ENCODE peak calls at places on chromosomes 13 and 19, in five cellular contexts. C is neural progenitor cell, L is A172, Q is WTC11, M is cardiac fibroblast. N is an unnamed sample.

GRCh38 chr13:83449666-83450395 is 432.4 kb downstream of the SLITRK1 start:
- DNase-seq in C (peak), L (peak), M (peak), Q (no peak), N (no peak)

GRCh38 chr13:43087960-43088580 is 64.7 kb downstream of the DNAJC15 start:
- DNase-seq in C (no peak), L (no peak), M (peak), Q (no peak), N (no peak)

GRCh38 chr19:17883627-17884413 is 12.1 kb downstream of the SLC5A5 start:
- DNase-seq in L (no peak), M (no peak), C (no peak), Q (no peak), N (no peak)

GRCh38 chr13:35926859-35927530 is 204.2 kb downstream of the DCLK1 start:
- DNase-seq in L (peak), C (no peak), Q (no peak), M (peak), N (no peak)

GRCh38 chr13:102983496-102983895 is 82.7 kb downstream of the SLC10A2 start:
- DNase-seq in C (no peak), Q (no peak), M (peak), L (no peak), N (no peak)

GRCh38 chr13:89900104-89900760 is 1447.3 kb upstream of the MIR17HG start:
- DNase-seq in L (no peak), C (no peak), Q (no peak), M (peak), N (no peak)

GRCh38 chr19:37991841-37992248 is 84.8 kb downstream of the SIPA1L3 start:
- DNase-seq in Q (no peak), M (no peak), L (peak), C (no peak), N (no peak)

GRCh38 chr19:17762505-17763229 is 11.4 kb downstream of the FCHO1 start:
- DNase-seq in Q (peak), M (peak), L (peak), C (peak), N (peak)

GRCh38 chr19:8610041-8610927 is at the start of gene ADAMTS10:
- DNase-seq in C (peak), Q (peak), M (peak), L (no peak), N (no peak)

GRCh38 chr13:102933076-102933922 is 87.5 kb downstream of the ERCC5 start:
- DNase-seq in M (no peak), Q (no peak), L (no peak), C (no peak), N (no peak)

GRCh38 chr19:47099576-47100050 is 14.0 kb downstream of the ZC3H4 start:
- DNase-seq in C (peak), M (no peak), L (no peak), Q (no peak), N (no peak)

GRCh38 chr13:73938375-73939070 is 195.7 kb downstream of the KLF12 start:
- DNase-seq in Q (no peak), C (no peak), M (peak), L (peak), N (no peak)

GRCh38 chr19:41114132-41114531 is at the start of gene CYP2F1:
- DNase-seq in C (no peak), L (no peak), Q (no peak), M (no peak), N (no peak)

GRCh38 chr19:12841094-12841493 is 2.8 kb downstream of the MAST1 start:
- DNase-seq in Q (peak), L (no peak), M (peak), C (peak), N (no peak)

GRCh38 chr19:3932931-3933810 is at the start of gene NMRK2:
- DNase-seq in Q (peak), L (no peak), C (peak), M (no peak), N (no peak)

GRCh38 chr19:46081928-46082727 is 41.3 kb upstream of the IGFL4 start:
- DNase-seq in M (peak), Q (no peak), C (peak), L (peak), N (peak)

GRCh38 chr19:18777156-18777724 is 13.9 kb downstream of the COMP start:
- DNase-seq in Q (no peak), C (peak), L (no peak), M (no peak), N (no peak)

GRCh38 chr13:38693168-38693567 is 6.3 kb downstream of the FREM2 start:
- DNase-seq in M (no peak), C (no peak), L (no peak), Q (no peak), N (no peak)

GRCh38 chr19:13098291-13099072 is 4.2 kb downstream of the LYL1 start:
- DNase-seq in M (peak), C (peak), Q (no peak), L (no peak), N (peak)

GRCh38 chr19:1650627-1651009 is 1.8 kb downstream of the TCF3 start:
- DNase-seq in Q (peak), L (no peak), M (peak), C (peak), N (no peak)

GRCh38 chr19:33473644-33474305 is 47.8 kb downstream of the PEPD start:
- DNase-seq in Q (no peak), C (no peak), L (peak), M (peak), N (no peak)

GRCh38 chr13:78168981-78169380 is 250.3 kb upstream of the EDNRB start:
- DNase-seq in Q (no peak), C (no peak), L (no peak), M (no peak), N (no peak)

GRCh38 chr19:28633223-28634030 is 579.5 kb downstream of the UQCRFS1 start:
- DNase-seq in Q (peak), M (peak), L (peak), C (peak), N (peak)

GRCh38 chr19:41310031-41310831 is at the start of gene CCDC97:
- DNase-seq in C (peak), M (peak), Q (peak), L (peak), N (peak)

GRCh38 chr13:38283346-38283745 is 66.3 kb upstream of the UFM1 start:
- DNase-seq in L (no peak), Q (no peak), M (peak), C (no peak), N (no peak)

GRCh38 chr13:113023217-113023597 is 54.2 kb downstream of the MCF2L start:
- DNase-seq in L (peak), Q (no peak), C (no peak), M (peak), N (no peak)

GRCh38 chr13:78660130-78660857 is 1.3 kb upstream of the OBI1 start:
- DNase-seq in M (peak), Q (no peak), C (no peak), L (peak), N (no peak)

GRCh38 chr13:67148219-67148583 is 81.9 kb downstream of the PCDH9 start:
- DNase-seq in L (no peak), C (no peak), M (peak), Q (no peak), N (no peak)

GRCh38 chr19:16160943-16161560 is 12.3 kb downstream of the CIB3 start:
- DNase-seq in M (peak), Q (no peak), C (no peak), L (peak), N (no peak)

GRCh38 chr19:13953021-13953531 is 767 bp downstream of the DCAF15 start:
- DNase-seq in C (peak), Q (peak), L (peak), M (peak), N (no peak)

GRCh38 chr13:52845766-52846566 is 2.5 kb downstream of the PCDH8 start:
- DNase-seq in L (no peak), C (peak), M (no peak), Q (peak), N (peak)

GRCh38 chr13:110716235-110716505 is 2.7 kb downstream of the ING1 start:
- DNase-seq in Q (no peak), M (peak), L (peak), C (peak), N (no peak)

GRCh38 chr13:30353060-30353459 is 45.7 kb upstream of the KATNAL1 start:
- DNase-seq in C (no peak), M (no peak), L (no peak), Q (no peak), N (no peak)

GRCh38 chr13:21420706-21421105 is 38.4 kb downstream of the ZDHHC20 start:
- DNase-seq in C (no peak), M (peak), L (no peak), Q (no peak), N (no peak)

N was measured in NCI-H748 treated with DMSO at 0.1 percent for 48 hours.